ENCODE peak calls at places on chromosomes 11 and 22, in ten cellular contexts. One of them, this sample, is unnamed.

GRCh38 chr11:134662629-134663360 is 250.8 kb upstream of the B3GAT1 start:
- DNase-seq in H54: no peak
- DNase-seq in activated CD4-positive, alpha-beta T cell treated with anti-CD3 and anti-CD28 coated beads, Interleukin-2, amount 50 U/mL, for 4 hours: no peak
- DNase-seq in stimulated activated naive CD4-positive, alpha-beta T cell: no peak
- DNase-seq in activated CD8-positive, alpha-beta memory T cell treated with anti-CD3 and anti-CD28 coated beads, Interleukin-2, amount 50 U/mL, for 48 hours: peak
- DNase-seq in NCI-H526: no peak
- DNase-seq in fibroblast of mammary gland: no peak
- DNase-seq in suprapubic skin: no peak
- DNase-seq in GM12865: no peak
- DNase-seq in endothelial cell of umbilical vein: no peak
- DNase-seq in this sample: no peak

GRCh38 chr22:46250783-46251125 is 661 bp upstream of the CDPF1 start:
- DNase-seq in H54: no peak
- DNase-seq in activated CD4-positive, alpha-beta T cell treated with anti-CD3 and anti-CD28 coated beads, Interleukin-2, amount 50 U/mL, for 4 hours: no peak
- DNase-seq in stimulated activated naive CD4-positive, alpha-beta T cell: no peak
- DNase-seq in activated CD8-positive, alpha-beta memory T cell treated with anti-CD3 and anti-CD28 coated beads, Interleukin-2, amount 50 U/mL, for 48 hours: peak
- DNase-seq in NCI-H526: peak
- DNase-seq in fibroblast of mammary gland: no peak
- DNase-seq in suprapubic skin: no peak
- DNase-seq in GM12865: no peak
- DNase-seq in endothelial cell of umbilical vein: no peak
- DNase-seq in this sample: no peak

GRCh38 chr22:47600281-47600680 is 837.8 kb downstream of the TBC1D22A start:
- DNase-seq in H54: no peak
- DNase-seq in activated CD4-positive, alpha-beta T cell treated with anti-CD3 and anti-CD28 coated beads, Interleukin-2, amount 50 U/mL, for 4 hours: no peak
- DNase-seq in stimulated activated naive CD4-positive, alpha-beta T cell: no peak
- DNase-seq in activated CD8-positive, alpha-beta memory T cell treated with anti-CD3 and anti-CD28 coated beads, Interleukin-2, amount 50 U/mL, for 48 hours: peak
- DNase-seq in NCI-H526: no peak
- DNase-seq in fibroblast of mammary gland: no peak
- DNase-seq in suprapubic skin: peak
- DNase-seq in GM12865: no peak
- DNase-seq in endothelial cell of umbilical vein: no peak
- DNase-seq in this sample: no peak

GRCh38 chr11:44855138-44855849 is 95.4 kb downstream of the TP53I11 start:
- DNase-seq in H54: no peak
- DNase-seq in activated CD4-positive, alpha-beta T cell treated with anti-CD3 and anti-CD28 coated beads, Interleukin-2, amount 50 U/mL, for 4 hours: no peak
- DNase-seq in stimulated activated naive CD4-positive, alpha-beta T cell: no peak
- DNase-seq in activated CD8-positive, alpha-beta memory T cell treated with anti-CD3 and anti-CD28 coated beads, Interleukin-2, amount 50 U/mL, for 48 hours: no peak
- DNase-seq in NCI-H526: no peak
- DNase-seq in fibroblast of mammary gland: no peak
- DNase-seq in suprapubic skin: no peak
- DNase-seq in GM12865: no peak
- DNase-seq in endothelial cell of umbilical vein: no peak
- DNase-seq in this sample: no peak

GRCh38 chr22:25114369-25115362 is 85.0 kb upstream of the CRYBB3 start:
- DNase-seq in H54: no peak
- DNase-seq in activated CD4-positive, alpha-beta T cell treated with anti-CD3 and anti-CD28 coated beads, Interleukin-2, amount 50 U/mL, for 4 hours: no peak
- DNase-seq in stimulated activated naive CD4-positive, alpha-beta T cell: no peak
- DNase-seq in activated CD8-positive, alpha-beta memory T cell treated with anti-CD3 and anti-CD28 coated beads, Interleukin-2, amount 50 U/mL, for 48 hours: no peak
- DNase-seq in NCI-H526: no peak
- DNase-seq in fibroblast of mammary gland: no peak
- DNase-seq in suprapubic skin: no peak
- DNase-seq in GM12865: no peak
- DNase-seq in endothelial cell of umbilical vein: peak
- DNase-seq in this sample: no peak

GRCh38 chr11:69277074-69277809 is 16.7 kb upstream of the MYEOV start:
- DNase-seq in H54: no peak
- DNase-seq in activated CD4-positive, alpha-beta T cell treated with anti-CD3 and anti-CD28 coated beads, Interleukin-2, amount 50 U/mL, for 4 hours: no peak
- DNase-seq in stimulated activated naive CD4-positive, alpha-beta T cell: no peak
- DNase-seq in activated CD8-positive, alpha-beta memory T cell treated with anti-CD3 and anti-CD28 coated beads, Interleukin-2, amount 50 U/mL, for 48 hours: no peak
- DNase-seq in NCI-H526: peak
- DNase-seq in fibroblast of mammary gland: no peak
- DNase-seq in suprapubic skin: no peak
- DNase-seq in GM12865: peak
- DNase-seq in endothelial cell of umbilical vein: no peak
- DNase-seq in this sample: no peak

GRCh38 chr22:33894515-33894914 is 25.8 kb downstream of the LARGE1 start:
- DNase-seq in H54: no peak
- DNase-seq in activated CD4-positive, alpha-beta T cell treated with anti-CD3 and anti-CD28 coated beads, Interleukin-2, amount 50 U/mL, for 4 hours: no peak
- DNase-seq in stimulated activated naive CD4-positive, alpha-beta T cell: no peak
- DNase-seq in activated CD8-positive, alpha-beta memory T cell treated with anti-CD3 and anti-CD28 coated beads, Interleukin-2, amount 50 U/mL, for 48 hours: no peak
- DNase-seq in NCI-H526: no peak
- DNase-seq in fibroblast of mammary gland: no peak
- DNase-seq in suprapubic skin: no peak
- DNase-seq in GM12865: no peak
- DNase-seq in endothelial cell of umbilical vein: no peak
- DNase-seq in this sample: no peak

GRCh38 chr11:29914203-29914930 is 102.5 kb downstream of the KCNA4 start:
- DNase-seq in H54: no peak
- DNase-seq in activated CD4-positive, alpha-beta T cell treated with anti-CD3 and anti-CD28 coated beads, Interleukin-2, amount 50 U/mL, for 4 hours: no peak
- DNase-seq in stimulated activated naive CD4-positive, alpha-beta T cell: no peak
- DNase-seq in activated CD8-positive, alpha-beta memory T cell treated with anti-CD3 and anti-CD28 coated beads, Interleukin-2, amount 50 U/mL, for 48 hours: no peak
- DNase-seq in NCI-H526: no peak
- DNase-seq in fibroblast of mammary gland: peak
- DNase-seq in suprapubic skin: no peak
- DNase-seq in GM12865: no peak
- DNase-seq in endothelial cell of umbilical vein: no peak
- DNase-seq in this sample: peak

GRCh38 chr11:46363031-46363407 is 15.8 kb downstream of the DGKZ start:
- DNase-seq in H54: peak
- DNase-seq in activated CD4-positive, alpha-beta T cell treated with anti-CD3 and anti-CD28 coated beads, Interleukin-2, amount 50 U/mL, for 4 hours: no peak
- DNase-seq in stimulated activated naive CD4-positive, alpha-beta T cell: no peak
- DNase-seq in activated CD8-positive, alpha-beta memory T cell treated with anti-CD3 and anti-CD28 coated beads, Interleukin-2, amount 50 U/mL, for 48 hours: no peak
- DNase-seq in NCI-H526: no peak
- DNase-seq in fibroblast of mammary gland: peak
- DNase-seq in suprapubic skin: no peak
- DNase-seq in GM12865: no peak
- DNase-seq in endothelial cell of umbilical vein: peak
- DNase-seq in this sample: no peak

GRCh38 chr11:76480241-76480640 is 35.4 kb downstream of the EMSY start:
- DNase-seq in H54: no peak
- DNase-seq in activated CD4-positive, alpha-beta T cell treated with anti-CD3 and anti-CD28 coated beads, Interleukin-2, amount 50 U/mL, for 4 hours: no peak
- DNase-seq in stimulated activated naive CD4-positive, alpha-beta T cell: no peak
- DNase-seq in activated CD8-positive, alpha-beta memory T cell treated with anti-CD3 and anti-CD28 coated beads, Interleukin-2, amount 50 U/mL, for 48 hours: no peak
- DNase-seq in NCI-H526: no peak
- DNase-seq in fibroblast of mammary gland: no peak
- DNase-seq in suprapubic skin: no peak
- DNase-seq in GM12865: no peak
- DNase-seq in endothelial cell of umbilical vein: no peak
- DNase-seq in this sample: no peak

GRCh38 chr11:24412722-24413121 is 84.1 kb upstream of the LUZP2 start:
- DNase-seq in H54: no peak
- DNase-seq in activated CD4-positive, alpha-beta T cell treated with anti-CD3 and anti-CD28 coated beads, Interleukin-2, amount 50 U/mL, for 4 hours: no peak
- DNase-seq in stimulated activated naive CD4-positive, alpha-beta T cell: no peak
- DNase-seq in activated CD8-positive, alpha-beta memory T cell treated with anti-CD3 and anti-CD28 coated beads, Interleukin-2, amount 50 U/mL, for 48 hours: no peak
- DNase-seq in NCI-H526: no peak
- DNase-seq in fibroblast of mammary gland: no peak
- DNase-seq in suprapubic skin: no peak
- DNase-seq in GM12865: no peak
- DNase-seq in endothelial cell of umbilical vein: no peak
- DNase-seq in this sample: no peak

GRCh38 chr11:100632970-100633452 is 54.1 kb upstream of the ARHGAP42 start:
- DNase-seq in H54: no peak
- DNase-seq in activated CD4-positive, alpha-beta T cell treated with anti-CD3 and anti-CD28 coated beads, Interleukin-2, amount 50 U/mL, for 4 hours: no peak
- DNase-seq in stimulated activated naive CD4-positive, alpha-beta T cell: no peak
- DNase-seq in activated CD8-positive, alpha-beta memory T cell treated with anti-CD3 and anti-CD28 coated beads, Interleukin-2, amount 50 U/mL, for 48 hours: no peak
- DNase-seq in NCI-H526: no peak
- DNase-seq in fibroblast of mammary gland: peak
- DNase-seq in suprapubic skin: peak
- DNase-seq in GM12865: no peak
- DNase-seq in endothelial cell of umbilical vein: peak
- DNase-seq in this sample: no peak

GRCh38 chr11:117610901-117611300 is 186.1 kb downstream of the DSCAML1 start:
- DNase-seq in H54: no peak
- DNase-seq in activated CD4-positive, alpha-beta T cell treated with anti-CD3 and anti-CD28 coated beads, Interleukin-2, amount 50 U/mL, for 4 hours: no peak
- DNase-seq in stimulated activated naive CD4-positive, alpha-beta T cell: no peak
- DNase-seq in activated CD8-positive, alpha-beta memory T cell treated with anti-CD3 and anti-CD28 coated beads, Interleukin-2, amount 50 U/mL, for 48 hours: no peak
- DNase-seq in NCI-H526: no peak
- DNase-seq in fibroblast of mammary gland: no peak
- DNase-seq in suprapubic skin: peak
- DNase-seq in GM12865: no peak
- DNase-seq in endothelial cell of umbilical vein: no peak
- DNase-seq in this sample: no peak